ENCODE peak calls at places on chromosomes 1 and 21, in four cellular contexts. R is H1, T is Peyer's patch, D is heart left ventricle. L is an unnamed sample. For H3K4me1, the result is how much of the 10 kb centered on the place peaks cover.

GRCh38 chr1:230459463-230459862 is 33.3 kb upstream of the PGBD5 start:
- DNase-seq in R (no peak), T (no peak), D (no peak), L (no peak)

GRCh38 chr1:208475951-208476824 is 232.0 kb upstream of the PLXNA2 start:
- DNase-seq in R (peak), T (no peak), D (no peak), L (no peak)

GRCh38 chr1:203099121-203099520 is 13.3 kb upstream of the MYOG start:
- DNase-seq in R (no peak), T (no peak), D (no peak), L (no peak)

GRCh38 chr1:10613861-10614260 is 139.1 kb downstream of the PEX14 start:
- DNase-seq in R (no peak), T (no peak), D (no peak), L (no peak)

GRCh38 chr1:30505853-30506784 is 217.3 kb downstream of the MATN1 start:
- DNase-seq in R (peak), T (no peak), D (no peak), L (no peak)

GRCh38 chr1:3995141-3995780 is 95.2 kb upstream of the C1orf174 start:
- DNase-seq in R (no peak), T (peak), D (no peak), L (no peak)

GRCh38 chr1:116170901-116171589 is 59.8 kb downstream of the MAB21L3 start:
- DNase-seq in R (no peak), T (no peak), D (no peak), L (no peak)

GRCh38 chr1:152777510-152778137 is 2.7 kb downstream of the LCE1F start:
- DNase-seq in R (no peak), T (no peak), D (no peak), L (no peak)

GRCh38 chr1:79422726-79423125 is 416.2 kb upstream of the ADGRL4 start:
- DNase-seq in R (no peak), T (no peak), D (no peak), L (no peak)

GRCh38 chr1:119956306-119956705 is 60.0 kb upstream of the ADAM30 start:
- DNase-seq in R (no peak), T (no peak), D (no peak), L (no peak)

GRCh38 chr1:114554577-114554976 is 26.8 kb downstream of the BCAS2 start:
- DNase-seq in R (no peak), T (no peak), D (no peak), L (no peak)

GRCh38 chr1:212388985-212389716 is 25.5 kb downstream of the PACC1 start:
- DNase-seq in R (no peak), T (no peak), D (no peak), L (no peak)

GRCh38 chr1:236568285-236568894 is 35.9 kb downstream of the HEATR1 start:
- DNase-seq in R (no peak), T (no peak), D (no peak), L (no peak)

GRCh38 chr1:117389284-117389683 is 22.0 kb downstream of the MAN1A2 start:
- DNase-seq in R (no peak), T (no peak), D (peak), L (no peak)

GRCh38 chr21:32806810-32807386 is 35.3 kb upstream of the PAXBP1 start:
- DNase-seq in R (no peak), T (no peak), D (no peak), L (no peak)

GRCh38 chr21:31162079-31162699 is 123.9 kb upstream of the KRTAP19-8 start:
- DNase-seq in R (no peak), T (no peak), D (no peak), L (no peak)
- H3K4me1 ChIP-seq in R (under half), T (under half), D (under half), L (under half)

DNA sequence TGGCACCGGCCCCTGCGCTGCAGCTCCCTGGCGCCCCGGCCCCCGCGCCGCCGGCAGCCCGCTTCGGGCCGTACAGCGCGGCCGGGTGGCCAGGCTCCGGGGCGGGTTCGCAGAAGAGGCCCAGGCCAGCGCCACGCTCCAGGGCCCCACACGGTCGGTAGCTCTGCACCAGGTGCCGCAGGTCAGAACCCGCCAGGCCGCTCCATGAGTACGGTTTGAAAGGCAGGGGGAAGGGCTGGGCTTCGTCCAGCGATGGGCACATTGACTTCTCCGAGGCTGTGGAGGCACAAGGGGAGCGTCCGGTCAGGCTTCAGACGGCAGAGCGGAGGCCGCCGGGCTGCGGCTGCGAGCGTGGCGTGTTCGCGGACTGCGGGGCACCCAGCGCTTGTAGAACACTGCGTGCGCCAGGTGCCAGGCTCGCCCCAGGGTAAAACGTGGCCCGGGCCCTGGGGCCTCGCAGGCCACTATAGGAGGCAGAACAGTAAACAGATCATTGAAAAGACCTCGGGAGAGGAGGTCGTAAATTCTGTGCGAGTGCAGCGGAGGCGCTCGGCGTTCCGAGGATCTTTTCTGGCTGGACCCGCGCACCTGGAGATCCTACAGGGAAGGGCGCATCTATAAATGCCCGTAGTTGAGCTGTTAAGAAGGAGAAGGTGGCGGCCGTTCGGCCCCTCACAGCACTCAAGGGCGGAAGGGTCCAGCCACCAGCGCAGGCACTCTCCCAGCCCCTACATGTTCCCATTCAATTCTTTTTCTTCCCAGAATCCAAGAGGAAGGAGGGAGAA is 5.7 kb downstream of the GFI1 start:
- DNase-seq in R (peak), T (peak), D (no peak), L (no peak)
- H3K4me1 ChIP-seq in R (under half), T (under half), D (half or more), L (under half)

DNA sequence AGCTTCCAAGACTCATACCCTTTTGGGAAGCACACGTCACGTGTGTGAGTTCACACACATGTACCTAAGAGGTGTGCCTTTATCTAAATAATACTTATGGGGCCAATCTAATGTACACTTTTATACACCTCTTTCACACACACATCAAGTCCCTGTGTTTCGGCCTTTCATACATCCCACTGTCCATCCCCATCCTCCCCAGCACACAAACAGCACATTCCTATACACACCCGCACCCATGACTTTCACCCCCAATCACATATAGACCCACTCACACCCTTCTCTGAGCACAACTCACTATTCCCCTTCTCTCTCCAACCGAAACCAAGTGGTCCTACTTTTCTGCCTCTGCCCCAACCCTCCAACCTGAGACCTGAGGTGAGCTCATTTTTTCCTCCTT is 3.5 kb downstream of the MEX3A start:
- DNase-seq in R (no peak), T (no peak), D (no peak), L (no peak)
- H3K4me1 ChIP-seq in R (under half), T (under half), D (under half), L (under half)

DNA sequence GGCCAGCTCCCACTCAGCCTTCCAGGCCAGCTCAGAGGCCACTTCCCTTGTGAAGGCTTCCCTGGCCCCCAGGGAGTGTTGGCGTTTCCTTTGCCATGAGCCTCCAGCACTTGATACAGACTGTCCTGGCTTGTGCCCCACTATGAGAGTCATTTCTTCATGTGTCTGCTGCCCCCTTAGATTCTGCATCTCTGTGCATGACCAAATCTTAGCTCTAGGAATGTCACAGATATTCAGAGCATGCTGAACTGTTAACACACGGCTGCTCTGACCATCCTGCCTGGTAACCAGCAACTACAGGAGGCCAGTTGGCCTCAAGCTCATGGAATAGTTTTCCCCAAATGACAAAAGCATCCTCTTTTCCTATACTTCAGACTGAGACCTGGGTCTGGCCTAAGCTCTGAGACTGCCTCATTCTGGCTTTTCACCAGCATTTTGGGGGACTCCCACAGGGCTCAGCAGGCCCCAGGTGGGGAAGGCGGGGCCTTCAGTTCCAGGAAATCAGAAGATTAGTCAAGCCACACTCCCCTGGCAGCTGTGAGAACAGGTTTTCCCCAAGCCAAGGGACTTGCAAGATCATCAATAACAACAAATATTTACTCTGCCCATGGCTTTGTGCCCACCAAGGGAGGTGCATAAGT is 182.6 kb upstream of the EDN2 start:
- DNase-seq in R (no peak), T (no peak), D (peak), L (no peak)
- H3K4me1 ChIP-seq in R (under half), T (under half), D (under half), L (under half)

GRCh38 chr1:23980006-23980724 is at the start of gene SRSF10:
- DNase-seq in R (peak), T (peak), D (peak), L (peak)

GRCh38 chr1:23979387-23980005 is 631 bp downstream of the SRSF10 start:
- DNase-seq in R (no peak), T (no peak), D (no peak), L (no peak)

GRCh38 chr1:23977187-23977853 is 2.8 kb downstream of the SRSF10 start:
- DNase-seq in R (no peak), T (no peak), D (no peak), L (no peak)

GRCh38 chr1:23978825-23979224 is 1.3 kb downstream of the SRSF10 start:
- DNase-seq in R (no peak), T (no peak), D (no peak), L (no peak)

DNA sequence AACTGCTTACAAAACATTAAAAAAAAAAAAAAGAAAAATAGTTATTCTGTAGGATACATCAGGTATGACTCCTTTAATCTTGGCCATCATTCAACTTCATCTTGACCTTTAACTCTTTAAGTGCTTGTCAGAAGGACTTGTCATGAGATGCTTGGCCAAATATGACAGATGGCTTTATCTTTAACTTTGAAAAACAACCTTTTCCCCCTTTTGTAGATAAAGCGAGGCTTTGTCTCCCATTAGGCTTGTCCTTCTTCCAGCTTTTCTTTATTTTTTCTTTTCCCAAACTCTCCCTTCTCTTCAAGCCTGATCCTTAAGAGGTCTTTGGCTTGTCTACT is 2.3 kb downstream of the SRSF10 start:
- DNase-seq in R (no peak), T (no peak), D (no peak), L (no peak)
- H3K4me1 ChIP-seq in R (under half), T (under half), D (half or more), L (under half)

GRCh38 chr1:39110325-39110851 is 84.2 kb downstream of the NDUFS5 start:
- DNase-seq in R (no peak), T (no peak), D (no peak), L (no peak)
- H3K4me1 ChIP-seq in R (under half), T (under half), D (half or more), L (under half)

GRCh38 chr1:19429611-19430010 is 55.7 kb downstream of the CAPZB start:
- DNase-seq in R (no peak), T (no peak), D (no peak), L (no peak)
- H3K4me1 ChIP-seq in R (under half), T (under half), D (half or more), L (under half)